ENCODE peak calls at places on chromosomes 16 and 17, in six cellular contexts. V is Peyer's patch, Q is adrenal gland, O is uterus, F is AG04450, C is GM23248. T is an unnamed sample.

GRCh38 chr17:17075037-17075755 is 32.9 kb downstream of the MPRIP start:
- DNase-seq in Q (peak; percentile 80), V (no peak), C (peak; percentile 90), O (peak; percentile 78), F (peak; percentile 65), T (no peak)

GRCh38 chr17:10117581-10118001 is 80.8 kb downstream of the GAS7 start:
- DNase-seq in O (no peak), Q (no peak), C (no peak), V (peak; percentile 42), F (no peak), T (peak; percentile 72)

GRCh38 chr16:81661082-81661481 is 118.0 kb upstream of the PLCG2 start:
- DNase-seq in V (no peak), C (no peak), F (no peak), Q (no peak), O (no peak), T (no peak)

GRCh38 chr17:80738987-80739730 is 194.5 kb downstream of the RPTOR start:
- DNase-seq in V (no peak), Q (no peak), F (no peak), C (no peak), O (no peak), T (no peak)

GRCh38 chr17:808003-808294 is 25.8 kb downstream of the MRM3 start:
- DNase-seq in Q (no peak), F (no peak), V (no peak), O (no peak), C (no peak), T (no peak)

GRCh38 chr17:5912927-5913565 is 157.1 kb upstream of the WSCD1 start:
- DNase-seq in F (no peak), V (no peak), C (no peak), O (no peak), Q (no peak), T (no peak)

GRCh38 chr16:50372611-50373344 is 4.0 kb upstream of the BRD7 start:
- DNase-seq in Q (peak; percentile 87), V (no peak), O (no peak), C (peak; percentile 69), F (no peak), T (no peak)

GRCh38 chr17:16463341-16464000 is 28.5 kb downstream of the LRRC75A start:
- DNase-seq in C (peak; percentile 57), O (no peak), V (no peak), Q (peak; percentile 93), F (peak; percentile 50), T (no peak)

GRCh38 chr17:45342306-45342705 is 25.5 kb upstream of the MAP3K14 start:
- DNase-seq in F (no peak), O (no peak), C (no peak), Q (peak; percentile 39), V (no peak), T (no peak)

GRCh38 chr16:4574919-4575705 is 19.0 kb downstream of the C16orf96 start:
- DNase-seq in Q (no peak), V (no peak), O (no peak), F (no peak), C (no peak), T (no peak)

GRCh38 chr17:28335959-28336871 is 654 bp downstream of the TNFAIP1 start:
- DNase-seq in Q (peak; percentile 90), F (peak; percentile 74), V (no peak), O (peak; percentile 49), C (peak; percentile 91), T (no peak)

GRCh38 chr17:57493625-57494024 is 237.3 kb downstream of the MSI2 start:
- DNase-seq in F (no peak), V (no peak), C (no peak), O (no peak), Q (no peak), T (no peak)

GRCh38 chr16:73268311-73268997 is 220.5 kb upstream of the ZFHX3 start:
- DNase-seq in O (peak; percentile 20), Q (no peak), F (no peak), V (no peak), C (peak; percentile 30), T (no peak)

GRCh38 chr16:26983426-26983825 is 83.3 kb upstream of the C16orf82 start:
- DNase-seq in C (peak; percentile 84), Q (no peak), V (no peak), F (no peak), O (no peak), T (no peak)

GRCh38 chr17:50311112-50311460 is 34.8 kb upstream of the XYLT2 start:
- DNase-seq in O (no peak), V (no peak), F (no peak), C (no peak), Q (no peak), T (no peak)

GRCh38 chr17:55872374-55872773 is 121.5 kb downstream of the PCTP start:
- DNase-seq in Q (no peak), C (no peak), V (no peak), O (no peak), F (no peak), T (no peak)

GRCh38 chr16:12601290-12601900 is 202.3 kb downstream of the CPPED1 start:
- DNase-seq in O (no peak), C (no peak), Q (no peak), V (no peak), F (no peak), T (no peak)

GRCh38 chr17:42866631-42867575 is 15.9 kb downstream of the AOC3 start:
- DNase-seq in C (no peak), F (no peak), Q (no peak), V (no peak), O (no peak), T (no peak)

GRCh38 chr17:979539-980405 is at the start of gene NXN:
- DNase-seq in Q (peak; percentile 88), V (peak; percentile 89), F (no peak), C (peak; percentile 92), O (peak; percentile 89), T (peak; percentile 91)

GRCh38 chr17:40791808-40792436 is 7.8 kb downstream of the KRT28 start:
- DNase-seq in C (peak; percentile 73), Q (no peak), V (no peak), O (no peak), F (peak; percentile 11), T (no peak)

GRCh38 chr17:68431661-68432071 is 25.6 kb downstream of the WIPI1 start:
- DNase-seq in F (no peak), V (peak; percentile 33), Q (peak; percentile 78), C (peak; percentile 55), O (no peak), T (no peak)

GRCh38 chr17:79752175-79752574 is 21.4 kb downstream of the ENPP7 start:
- DNase-seq in V (no peak), F (no peak), O (no peak), C (no peak), Q (no peak), T (no peak)

GRCh38 chr16:16017812-16018211 is 68.4 kb downstream of the ABCC1 start:
- DNase-seq in F (no peak), C (no peak), V (no peak), Q (no peak), O (no peak), T (no peak)

GRCh38 chr17:16273499-16273898 is 56.5 kb downstream of the PIGL start:
- DNase-seq in V (no peak), Q (no peak), F (no peak), O (no peak), C (peak; percentile 68), T (no peak)

GRCh38 chr16:3171181-3171854 is 16.7 kb upstream of the OR1F1 start:
- DNase-seq in C (peak; percentile 26), O (no peak), Q (no peak), F (no peak), V (no peak), T (no peak)

GRCh38 chr17:40307001-40307690 is 1.8 kb upstream of the RARA start:
- DNase-seq in O (peak; percentile 13), V (no peak), F (no peak), C (peak; percentile 89), Q (peak; percentile 60), T (no peak)

GRCh38 chr16:49890876-49891275 is 35.0 kb upstream of the ZNF423 start:
- DNase-seq in C (peak; percentile 15), F (no peak), V (no peak), O (no peak), Q (no peak), T (no peak)

GRCh38 chr17:69809331-69809730 is 265.7 kb upstream of the KCNJ16 start:
- DNase-seq in C (peak; percentile 10), O (no peak), F (no peak), Q (no peak), V (no peak), T (no peak)

GRCh38 chr17:81044764-81045589 is 10.0 kb downstream of the BAIAP2 start:
- DNase-seq in F (no peak), O (peak; percentile 79), Q (peak; percentile 94), C (peak; percentile 71), V (no peak), T (peak; percentile 43)

GRCh38 chr16:85621698-85622433 is 8.7 kb downstream of the GSE1 start:
- DNase-seq in O (no peak), V (no peak), Q (no peak), C (no peak), F (no peak), T (no peak)
- H3K27ac ChIP-seq in O (no peak overlapping the region), V (no peak overlapping the region), Q (no peak overlapping the region), C (no peak overlapping the region), F (no peak overlapping the region), T (no peak overlapping the region)

GRCh38 chr16:66605177-66605999 is 884 bp downstream of the CMTM3 start:
- DNase-seq in C (peak; percentile 75), O (peak; percentile 67), F (no peak), V (peak; percentile 40), Q (no peak), T (no peak)

GRCh38 chr16:66604376-66605176 is at the start of gene CMTM3:
- DNase-seq in C (peak; percentile 87), O (peak; percentile 73), F (no peak), V (peak; percentile 67), Q (no peak), T (peak; percentile 56)

GRCh38 chr16:66603537-66604375 is 748 bp upstream of the CMTM3 start:
- DNase-seq in C (peak; percentile 64), F (no peak), V (peak; percentile 72), O (peak; percentile 64), Q (peak; percentile 76), T (peak; percentile 45)

GRCh38 chr16:66608241-66609138 is 4.0 kb downstream of the CMTM3 start:
- DNase-seq in O (peak; percentile 87), Q (peak; percentile 95), V (peak; percentile 65), F (peak; percentile 71), C (peak; percentile 90), T (peak; percentile 55)

GRCh38 chr16:66606000-66606751 is 1.7 kb downstream of the CMTM3 start:
- DNase-seq in F (no peak), C (no peak), V (peak; percentile 55), O (no peak), Q (no peak), T (no peak)
- H3K27ac ChIP-seq in F (no peak overlapping the region), C (no peak overlapping the region), V (peak overlapping the region; percentile 84), O (peak overlapping the region; percentile 94), Q (no peak overlapping the region), T (peak overlapping the region; percentile 33)

DNA sequence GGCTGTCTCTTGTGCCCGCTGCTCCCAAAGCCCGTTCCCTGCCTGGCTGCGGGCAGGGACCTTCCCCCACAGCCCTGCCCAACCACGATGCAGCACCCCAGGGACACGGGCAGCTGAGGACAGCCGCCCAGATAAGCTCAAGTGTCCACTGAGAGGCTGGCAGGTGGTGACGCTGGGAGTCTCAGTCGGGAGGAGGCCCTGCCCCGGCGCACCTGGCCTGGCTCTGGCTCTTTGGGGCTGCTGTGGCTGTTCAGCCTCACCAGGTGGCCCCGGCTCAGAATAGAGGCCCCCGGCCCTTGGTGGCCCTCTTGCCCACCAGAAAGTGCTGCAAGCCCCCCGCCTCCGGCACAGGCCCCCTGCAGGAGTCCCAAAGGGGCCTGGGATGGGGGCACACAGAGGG is 5.5 kb downstream of the NTHL1 start:
- DNase-seq in F (no peak), Q (no peak), V (no peak), O (no peak), C (no peak), T (no peak)
- H3K27ac ChIP-seq in F (no peak overlapping the region), Q (no peak overlapping the region), V (peak overlapping the region; percentile 24), O (peak overlapping the region; percentile 53), C (no peak overlapping the region), T (no peak overlapping the region)

GRCh38 chr17:18076941-18077340 is 10.8 kb upstream of the DRG2 start:
- DNase-seq in O (no peak), C (peak; percentile 2), V (no peak), Q (no peak), F (no peak), T (no peak)
- H3K27ac ChIP-seq in O (no peak overlapping the region), C (no peak overlapping the region), V (no peak overlapping the region), Q (no peak overlapping the region), F (no peak overlapping the region), T (no peak overlapping the region)

T was measured in substantia nigra.